ENCODE peak calls at places on chromosome 11, in four cellular contexts. P is HepG2, Z is GM12878, V is H1. O is an unnamed sample.

GRCh38 chr11:78370406-78371172 is 47.0 kb downstream of the GAB2 start:
- DNase-seq in P (peak), Z (no peak), V (no peak), O (no peak)

GRCh38 chr11:60251485-60252207 is 8.7 kb upstream of the MS4A4E start:
- DNase-seq in P (peak), Z (peak), V (no peak), O (peak)

GRCh38 chr11:65558785-65559509 is 788 bp upstream of the LTBP3 start:
- DNase-seq in P (no peak), Z (no peak), V (no peak), O (no peak)

GRCh38 chr11:112175596-112175947 is 260 bp downstream of the BCO2 start:
- DNase-seq in P (no peak), Z (no peak), V (no peak), O (no peak)

GRCh38 chr11:42407379-42407778 is 904.4 kb upstream of the API5 start:
- DNase-seq in P (no peak), Z (no peak), V (peak), O (peak)

GRCh38 chr11:76096552-76096951 is 109.8 kb downstream of the WNT11 start:
- DNase-seq in P (no peak), Z (no peak), V (no peak), O (no peak)

GRCh38 chr11:14078941-14079522 is 116.5 kb downstream of the SPON1 start:
- DNase-seq in P (no peak), Z (no peak), V (no peak), O (no peak)

GRCh38 chr11:35927730-35928129 is 16.1 kb upstream of the LDLRAD3 start:
- DNase-seq in P (peak), Z (no peak), V (no peak), O (no peak)

GRCh38 chr11:10604340-10604748 is 35.9 kb upstream of the LYVE1 start:
- DNase-seq in P (peak), Z (no peak), V (no peak), O (no peak)

GRCh38 chr11:80097146-80097545 is 656.3 kb upstream of the TENM4 start:
- DNase-seq in P (no peak), Z (no peak), V (no peak), O (no peak)

DNA sequence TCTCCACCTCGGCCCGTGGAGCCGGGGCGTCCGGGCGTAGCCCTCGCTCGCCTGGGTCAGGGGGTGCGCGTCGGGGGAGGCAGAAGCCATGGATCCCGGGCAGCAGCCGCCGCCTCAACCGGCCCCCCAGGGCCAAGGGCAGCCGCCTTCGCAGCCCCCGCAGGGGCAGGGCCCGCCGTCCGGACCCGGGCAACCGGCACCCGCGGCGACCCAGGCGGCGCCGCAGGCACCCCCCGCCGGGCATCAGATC is 439 bp downstream of the YAP1 start:
- DNase-seq in P (no peak), Z (no peak), V (no peak), O (no peak)
- TF ChIP-seq YY1 in P (no peak), Z (no peak), V (no peak), O (no peak)

GRCh38 chr11:72639475-72640375 is 34.5 kb downstream of the PDE2A start:
- DNase-seq in P (no peak), Z (no peak), V (no peak), O (no peak)
- H3K4me3 ChIP-seq in P (no peak), Z (no peak), V (no peak), O (no peak)

GRCh38 chr11:122040476-122040875 is 75.5 kb downstream of the BLID start:
- DNase-seq in P (no peak), Z (no peak), V (no peak), O (peak)

GRCh38 chr11:122036022-122036421 is 80.0 kb downstream of the BLID start:
- DNase-seq in P (no peak), Z (no peak), V (no peak), O (no peak)

GRCh38 chr11:122037911-122038310 is 78.1 kb downstream of the BLID start:
- DNase-seq in P (no peak), Z (no peak), V (no peak), O (no peak)

GRCh38 chr11:122036493-122036892 is 79.5 kb downstream of the BLID start:
- DNase-seq in P (no peak), Z (no peak), V (no peak), O (no peak)

GRCh38 chr11:122038543-122038942 is 77.5 kb downstream of the BLID start:
- DNase-seq in P (no peak), Z (no peak), V (no peak), O (peak)
- TF ChIP-seq SUZ12 in P (no peak), Z (no peak), V (no peak), O (no peak)

GRCh38 chr11:74279256-74279655 is 32.2 kb downstream of the P4HA3 start:
- DNase-seq in P (no peak), Z (no peak), V (no peak), O (no peak)

GRCh38 chr11:74280494-74280893 is 30.9 kb downstream of the P4HA3 start:
- DNase-seq in P (no peak), Z (no peak), V (no peak), O (no peak)

GRCh38 chr11:74278721-74279148 is 32.7 kb downstream of the P4HA3 start:
- DNase-seq in P (no peak), Z (no peak), V (no peak), O (no peak)

GRCh38 chr11:74276581-74276980 is 34.9 kb downstream of the P4HA3 start:
- DNase-seq in P (no peak), Z (no peak), V (no peak), O (no peak)

GRCh38 chr11:74278103-74278502 is 33.3 kb downstream of the P4HA3 start:
- DNase-seq in P (no peak), Z (no peak), V (no peak), O (no peak)
- TF ChIP-seq YY1 in P (no peak), Z (no peak), V (no peak), O (no peak)

GRCh38 chr11:85946221-85946620 is 91.0 kb downstream of the CCDC83 start:
- DNase-seq in P (peak), Z (no peak), V (no peak), O (no peak)
- H3K4me3 ChIP-seq in P (no peak), Z (no peak), V (no peak), O (no peak)

DNA sequence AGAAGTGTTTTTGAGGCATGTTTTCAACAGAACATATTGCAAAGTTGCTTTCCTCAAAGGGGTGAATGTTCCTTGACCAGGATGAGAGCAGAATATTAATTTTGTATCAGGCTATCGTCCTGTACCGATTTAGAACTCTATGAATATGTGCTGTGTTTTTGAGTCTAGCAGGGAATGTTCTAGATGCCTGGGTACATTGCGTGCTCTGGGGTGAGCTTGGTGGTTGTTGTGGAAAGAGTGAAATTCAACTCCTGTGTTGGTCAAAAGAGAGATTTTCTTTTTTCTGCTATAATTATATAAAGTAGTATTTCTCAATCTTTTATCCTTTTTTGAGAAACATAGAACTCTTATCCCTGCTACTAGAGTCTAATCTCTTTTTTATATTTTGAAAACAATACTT is 51.2 kb upstream of the OR4B1 start:
- DNase-seq in P (no peak), Z (no peak), V (no peak), O (no peak)
- TF ChIP-seq SUZ12 in P (no peak), Z (no peak), V (no peak), O (no peak)

O was measured in NT2/D1.